ENCODE peak calls at places on chromosomes 16 and 17, in nine cellular contexts. One of them, this sample, is unnamed.

GRCh38 chr16:56137269-56137668 is 54.0 kb upstream of the GNAO1 start:
- DNase-seq in spleen: no peak
- DNase-seq in GM12878: no peak
- DNase-seq in H1: no peak
- DNase-seq in stomach: no peak
- DNase-seq in esophagus muscularis mucosa: no peak
- DNase-seq in HCT116: no peak
- DNase-seq in breast epithelium: no peak
- DNase-seq in transverse colon: no peak
- DNase-seq in this sample: no peak

GRCh38 chr17:21457051-21458026 is 81.2 kb downstream of the KCNJ12 start:
- DNase-seq in GM12878: peak; percentile 8
- DNase-seq in breast epithelium: peak; percentile 63
- DNase-seq in transverse colon: peak; percentile 94
- DNase-seq in HCT116: peak; percentile 69
- DNase-seq in esophagus muscularis mucosa: peak; percentile 97
- DNase-seq in spleen: peak; percentile 95
- DNase-seq in H1: peak; percentile 99
- DNase-seq in stomach: peak; percentile 95
- DNase-seq in this sample: peak; percentile 77

GRCh38 chr17:78605429-78605828 is 28.2 kb upstream of the DNAH17 start:
- DNase-seq in stomach: no peak
- DNase-seq in spleen: no peak
- DNase-seq in HCT116: no peak
- DNase-seq in transverse colon: no peak
- DNase-seq in GM12878: no peak
- DNase-seq in breast epithelium: no peak
- DNase-seq in H1: no peak
- DNase-seq in esophagus muscularis mucosa: no peak
- DNase-seq in this sample: no peak

GRCh38 chr16:85291302-85292148 is 179.3 kb upstream of the CIBAR2 start:
- DNase-seq in esophagus muscularis mucosa: no peak
- DNase-seq in H1: no peak
- DNase-seq in spleen: peak; percentile 91
- DNase-seq in breast epithelium: no peak
- DNase-seq in transverse colon: peak; percentile 68
- DNase-seq in HCT116: no peak
- DNase-seq in stomach: peak; percentile 66
- DNase-seq in GM12878: no peak
- DNase-seq in this sample: no peak

GRCh38 chr17:35314415-35315216 is 58.8 kb downstream of the SLFN11 start:
- DNase-seq in esophagus muscularis mucosa: no peak
- DNase-seq in HCT116: no peak
- DNase-seq in spleen: no peak
- DNase-seq in H1: peak; percentile 53
- DNase-seq in transverse colon: no peak
- DNase-seq in breast epithelium: no peak
- DNase-seq in stomach: no peak
- DNase-seq in GM12878: no peak
- DNase-seq in this sample: no peak

GRCh38 chr17:44258811-44259351 is 9.1 kb downstream of the SLC4A1 start:
- DNase-seq in stomach: no peak
- DNase-seq in spleen: no peak
- DNase-seq in breast epithelium: no peak
- DNase-seq in GM12878: no peak
- DNase-seq in HCT116: no peak
- DNase-seq in H1: no peak
- DNase-seq in transverse colon: no peak
- DNase-seq in esophagus muscularis mucosa: no peak
- DNase-seq in this sample: no peak

GRCh38 chr16:87344165-87344930 is 27.2 kb upstream of the C16orf95 start:
- DNase-seq in stomach: no peak
- DNase-seq in spleen: no peak
- DNase-seq in breast epithelium: no peak
- DNase-seq in transverse colon: no peak
- DNase-seq in H1: no peak
- DNase-seq in HCT116: no peak
- DNase-seq in GM12878: no peak
- DNase-seq in esophagus muscularis mucosa: no peak
- DNase-seq in this sample: no peak

GRCh38 chr17:81576621-81577277 is 24.6 kb upstream of the FAAP100 start:
- DNase-seq in spleen: no peak
- DNase-seq in esophagus muscularis mucosa: no peak
- DNase-seq in HCT116: no peak
- DNase-seq in transverse colon: no peak
- DNase-seq in GM12878: no peak
- DNase-seq in H1: no peak
- DNase-seq in breast epithelium: no peak
- DNase-seq in stomach: no peak
- DNase-seq in this sample: no peak

GRCh38 chr17:28174352-28175046 is 132.0 kb downstream of the NLK start:
- DNase-seq in H1: no peak
- DNase-seq in HCT116: no peak
- DNase-seq in stomach: no peak
- DNase-seq in esophagus muscularis mucosa: no peak
- DNase-seq in GM12878: peak; percentile 24
- DNase-seq in spleen: no peak
- DNase-seq in transverse colon: no peak
- DNase-seq in breast epithelium: no peak
- DNase-seq in this sample: no peak

GRCh38 chr17:9120471-9120870 is 99.2 kb downstream of the NTN1 start:
- DNase-seq in stomach: no peak
- DNase-seq in esophagus muscularis mucosa: no peak
- DNase-seq in H1: peak; percentile 65
- DNase-seq in transverse colon: no peak
- DNase-seq in HCT116: peak; percentile 3
- DNase-seq in spleen: no peak
- DNase-seq in breast epithelium: no peak
- DNase-seq in GM12878: no peak
- DNase-seq in this sample: no peak

GRCh38 chr16:29760567-29761279 is 14.9 kb upstream of the C16orf54 start:
- DNase-seq in spleen: no peak
- DNase-seq in breast epithelium: no peak
- DNase-seq in H1: no peak
- DNase-seq in esophagus muscularis mucosa: no peak
- DNase-seq in stomach: no peak
- DNase-seq in transverse colon: no peak
- DNase-seq in HCT116: no peak
- DNase-seq in GM12878: no peak
- DNase-seq in this sample: no peak

GRCh38 chr17:35023538-35023937 is 40.0 kb downstream of the RFFL start:
- DNase-seq in HCT116: no peak
- DNase-seq in GM12878: no peak
- DNase-seq in stomach: no peak
- DNase-seq in transverse colon: no peak
- DNase-seq in spleen: no peak
- DNase-seq in breast epithelium: no peak
- DNase-seq in esophagus muscularis mucosa: no peak
- DNase-seq in H1: no peak
- DNase-seq in this sample: peak; percentile 33

GRCh38 chr17:20300399-20301037 is 166.8 kb downstream of the LGALS9B start:
- DNase-seq in spleen: no peak
- DNase-seq in esophagus muscularis mucosa: no peak
- DNase-seq in stomach: no peak
- DNase-seq in GM12878: no peak
- DNase-seq in transverse colon: no peak
- DNase-seq in HCT116: no peak
- DNase-seq in breast epithelium: no peak
- DNase-seq in H1: no peak
- DNase-seq in this sample: no peak

GRCh38 chr16:20391045-20391444 is 13.5 kb downstream of the PDILT start:
- DNase-seq in transverse colon: no peak
- DNase-seq in esophagus muscularis mucosa: no peak
- DNase-seq in HCT116: no peak
- DNase-seq in breast epithelium: no peak
- DNase-seq in GM12878: no peak
- DNase-seq in H1: no peak
- DNase-seq in stomach: no peak
- DNase-seq in spleen: no peak
- DNase-seq in this sample: no peak

GRCh38 chr16:3690470-3690918 is 26.8 kb downstream of the TRAP1 start:
- DNase-seq in GM12878: peak; percentile 21
- DNase-seq in esophagus muscularis mucosa: peak; percentile 98
- DNase-seq in HCT116: peak; percentile 48
- DNase-seq in H1: peak; percentile 95
- DNase-seq in transverse colon: peak; percentile 89
- DNase-seq in stomach: peak; percentile 90
- DNase-seq in spleen: peak; percentile 95
- DNase-seq in breast epithelium: peak; percentile 87
- DNase-seq in this sample: peak; percentile 84
- TF ChIP-seq POLR2AphosphoS5 in GM12878: no peak
- TF ChIP-seq POLR2AphosphoS5 in esophagus muscularis mucosa: peak; percentile 87
- TF ChIP-seq POLR2AphosphoS5 in HCT116: no peak
- TF ChIP-seq POLR2AphosphoS5 in H1: no peak
- TF ChIP-seq POLR2AphosphoS5 in transverse colon: peak; percentile 58
- TF ChIP-seq POLR2AphosphoS5 in stomach: peak; percentile 92
- TF ChIP-seq POLR2AphosphoS5 in spleen: peak; percentile 73
- TF ChIP-seq POLR2AphosphoS5 in breast epithelium: peak; percentile 90
- TF ChIP-seq POLR2AphosphoS5 in this sample: peak; percentile 86

DNA sequence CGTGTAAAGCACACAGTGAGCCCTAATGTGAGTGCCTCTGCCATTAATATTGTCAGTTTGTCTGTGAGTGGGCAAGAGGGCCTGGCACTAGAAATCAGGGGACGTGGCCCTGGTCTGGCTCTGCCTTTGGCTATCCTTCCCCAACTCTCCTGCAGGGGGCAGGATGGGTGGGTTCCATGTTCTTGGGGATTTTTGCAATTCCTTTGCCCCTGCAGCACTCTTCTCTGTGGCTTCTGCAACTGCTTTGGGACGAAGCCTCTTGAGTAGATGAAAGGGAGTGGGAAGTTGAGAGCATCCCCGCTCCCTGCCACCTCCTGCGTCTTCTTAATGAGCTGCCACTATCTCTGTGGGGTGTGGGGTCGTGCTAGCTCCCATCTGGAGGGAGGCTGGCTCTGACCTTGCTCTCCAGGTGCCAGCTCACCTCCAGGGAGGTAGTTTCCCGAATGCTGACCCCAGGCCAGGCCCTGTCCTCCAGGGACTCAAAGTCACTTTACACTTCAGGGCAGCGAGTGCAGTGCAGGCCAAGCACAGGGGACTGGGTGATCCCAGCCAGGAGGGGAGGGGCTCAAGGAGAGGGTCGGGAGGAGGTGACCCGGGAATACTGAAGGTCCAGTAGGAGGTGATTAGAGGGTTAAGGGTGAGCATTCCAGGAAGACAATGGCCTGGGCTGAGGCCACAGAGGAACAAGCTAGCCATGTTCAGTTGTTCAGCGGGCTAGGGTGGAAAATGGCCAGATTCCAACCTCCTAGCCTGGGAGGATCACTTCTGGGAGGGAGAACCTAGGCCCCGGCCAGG is 121.0 kb upstream of the NLRP1 start:
- DNase-seq in stomach: no peak
- DNase-seq in HCT116: no peak
- DNase-seq in transverse colon: no peak
- DNase-seq in GM12878: no peak
- DNase-seq in H1: peak; percentile 80
- DNase-seq in esophagus muscularis mucosa: no peak
- DNase-seq in breast epithelium: no peak
- DNase-seq in spleen: no peak
- DNase-seq in this sample: no peak
- H3K27ac ChIP-seq in stomach: no peak overlapping the region
- H3K27ac ChIP-seq in HCT116: no peak overlapping the region
- H3K27ac ChIP-seq in transverse colon: no peak overlapping the region
- H3K27ac ChIP-seq in GM12878: no peak overlapping the region
- H3K27ac ChIP-seq in H1: no peak overlapping the region
- H3K27ac ChIP-seq in esophagus muscularis mucosa: no peak overlapping the region
- H3K27ac ChIP-seq in breast epithelium: no peak overlapping the region
- H3K27ac ChIP-seq in spleen: no peak overlapping the region
- H3K27ac ChIP-seq in this sample: no peak overlapping the region

GRCh38 chr17:40909755-40910154 is 24.7 kb upstream of the KRT20 start:
- DNase-seq in H1: no peak
- DNase-seq in stomach: no peak
- DNase-seq in HCT116: no peak
- DNase-seq in transverse colon: no peak
- DNase-seq in esophagus muscularis mucosa: no peak
- DNase-seq in GM12878: no peak
- DNase-seq in breast epithelium: no peak
- DNase-seq in spleen: no peak
- DNase-seq in this sample: peak; percentile 35

GRCh38 chr17:40915199-40915661 is 22.2 kb downstream of the KRT23 start:
- DNase-seq in breast epithelium: no peak
- DNase-seq in GM12878: peak; percentile 13
- DNase-seq in H1: no peak
- DNase-seq in spleen: no peak
- DNase-seq in esophagus muscularis mucosa: no peak
- DNase-seq in HCT116: peak; percentile 92
- DNase-seq in stomach: no peak
- DNase-seq in transverse colon: no peak
- DNase-seq in this sample: no peak

GRCh38 chr17:40914456-40914855 is 23.0 kb downstream of the KRT23 start:
- DNase-seq in HCT116: no peak
- DNase-seq in GM12878: no peak
- DNase-seq in breast epithelium: no peak
- DNase-seq in transverse colon: no peak
- DNase-seq in H1: no peak
- DNase-seq in stomach: no peak
- DNase-seq in esophagus muscularis mucosa: no peak
- DNase-seq in spleen: no peak
- DNase-seq in this sample: no peak

GRCh38 chr17:40910441-40910841 is 25.4 kb upstream of the KRT20 start:
- DNase-seq in esophagus muscularis mucosa: no peak
- DNase-seq in stomach: no peak
- DNase-seq in GM12878: no peak
- DNase-seq in transverse colon: no peak
- DNase-seq in HCT116: no peak
- DNase-seq in H1: no peak
- DNase-seq in breast epithelium: no peak
- DNase-seq in spleen: no peak
- DNase-seq in this sample: peak; percentile 48

GRCh38 chr17:40912506-40913220 is 24.8 kb downstream of the KRT23 start:
- DNase-seq in stomach: no peak
- DNase-seq in H1: no peak
- DNase-seq in esophagus muscularis mucosa: no peak
- DNase-seq in GM12878: no peak
- DNase-seq in HCT116: no peak
- DNase-seq in spleen: no peak
- DNase-seq in breast epithelium: no peak
- DNase-seq in transverse colon: no peak
- DNase-seq in this sample: no peak
- TF ChIP-seq POLR2A in stomach: no peak
- TF ChIP-seq POLR2A in H1: no peak
- TF ChIP-seq POLR2A in esophagus muscularis mucosa: no peak
- TF ChIP-seq POLR2A in GM12878: no peak
- TF ChIP-seq POLR2A in HCT116: no peak
- TF ChIP-seq POLR2A in spleen: no peak
- TF ChIP-seq POLR2A in breast epithelium: no peak
- TF ChIP-seq POLR2A in transverse colon: no peak
- TF ChIP-seq POLR2A in this sample: no peak

DNA sequence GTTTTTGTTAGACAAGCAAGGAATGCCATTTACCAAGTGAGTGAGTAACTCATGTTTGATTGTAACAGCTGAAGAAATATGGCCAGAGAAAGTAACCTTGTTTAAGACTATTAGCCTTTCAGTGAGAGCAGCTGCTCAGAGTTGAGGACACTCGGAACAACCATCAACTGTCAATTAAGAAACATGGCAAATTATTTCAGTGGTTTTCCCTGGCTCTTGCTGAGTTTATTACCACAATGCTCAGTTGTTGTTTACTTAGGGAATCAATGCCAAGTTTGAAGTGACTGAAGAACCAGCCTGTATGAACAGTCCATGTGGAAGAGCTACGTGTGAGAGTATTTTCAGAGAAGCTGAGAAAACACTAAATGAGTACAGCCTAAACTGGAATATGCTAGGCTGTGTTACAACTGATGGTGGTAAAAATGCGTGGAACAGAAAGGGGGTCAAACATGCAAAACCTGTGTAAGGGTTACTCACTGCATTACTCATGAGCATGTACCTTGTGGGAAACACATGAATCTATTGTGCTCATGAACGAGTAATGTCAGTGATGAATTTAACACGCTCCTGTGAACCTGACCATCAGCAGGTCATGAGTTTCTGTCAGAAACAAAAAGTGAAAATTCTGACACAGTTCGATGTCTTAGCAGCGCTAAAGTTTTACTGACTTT is 33.7 kb downstream of the GNA13 start:
- DNase-seq in transverse colon: no peak
- DNase-seq in esophagus muscularis mucosa: no peak
- DNase-seq in H1: no peak
- DNase-seq in spleen: no peak
- DNase-seq in stomach: no peak
- DNase-seq in breast epithelium: no peak
- DNase-seq in GM12878: peak; percentile 96
- DNase-seq in HCT116: peak; percentile 32
- DNase-seq in this sample: no peak
- TF ChIP-seq POLR2AphosphoS5 in transverse colon: no peak
- TF ChIP-seq POLR2AphosphoS5 in esophagus muscularis mucosa: no peak
- TF ChIP-seq POLR2AphosphoS5 in H1: no peak
- TF ChIP-seq POLR2AphosphoS5 in spleen: no peak
- TF ChIP-seq POLR2AphosphoS5 in stomach: no peak
- TF ChIP-seq POLR2AphosphoS5 in breast epithelium: no peak
- TF ChIP-seq POLR2AphosphoS5 in GM12878: peak; percentile 65
- TF ChIP-seq POLR2AphosphoS5 in HCT116: no peak
- TF ChIP-seq POLR2AphosphoS5 in this sample: no peak